ENCODE peak calls at places on chromosomes 2 and 18, in four cellular contexts. A is small intestine, H is Right ventricle myocardium inferior, G is A172. J is an unnamed sample.

GRCh38 chr2:167212054-167212648 is 323.9 kb downstream of the XIRP2 start:
- DNase-seq in A (peak; percentile 25), H (no peak), G (peak; percentile 57), J (peak; percentile 72)

GRCh38 chr2:214158851-214159250 is 252.0 kb upstream of the VWC2L start:
- DNase-seq in A (no peak), H (no peak), G (no peak), J (no peak)

GRCh38 chr2:82959677-82960076 is 1499.4 kb downstream of the SUCLG1 start:
- DNase-seq in A (no peak), H (no peak), G (no peak), J (no peak)

GRCh38 chr2:191012845-191013616 is 940 bp downstream of the STAT1 start:
- DNase-seq in A (peak; percentile 77), H (no peak), G (no peak), J (peak; percentile 51)

GRCh38 chr18:12840382-12840781 is 43.7 kb downstream of the PTPN2 start:
- DNase-seq in A (no peak), H (no peak), G (no peak), J (no peak)

GRCh38 chr18:45774065-45774521 is 50.1 kb downstream of the SLC14A1 start:
- DNase-seq in A (peak; percentile 40), H (no peak), G (peak; percentile 75), J (peak; percentile 61)

GRCh38 chr2:28080911-28081310 is 190.4 kb downstream of the BABAM2 start:
- DNase-seq in A (peak; percentile 10), H (no peak), G (peak; percentile 83), J (peak; percentile 86)

GRCh38 chr2:82985572-82986197 is 1473.4 kb downstream of the SUCLG1 start:
- DNase-seq in A (no peak), H (no peak), G (no peak), J (no peak)

GRCh38 chr2:105294046-105294445 is 35.5 kb downstream of the TGFBRAP1 start:
- DNase-seq in A (no peak), H (no peak), G (no peak), J (no peak)

GRCh38 chr2:202024871-202025270 is 8.8 kb upstream of the FZD7 start:
- DNase-seq in A (no peak), H (no peak), G (no peak), J (no peak)

GRCh38 chr18:59232309-59233016 is 12.5 kb downstream of the GRP start:
- DNase-seq in A (no peak), H (no peak), G (no peak), J (no peak)

GRCh38 chr2:127012868-127013267 is 94.1 kb downstream of the BIN1 start:
- DNase-seq in A (peak; percentile 67), H (no peak), G (no peak), J (peak; percentile 17)

GRCh38 chr2:12389354-12390045 is 327.2 kb upstream of the TRIB2 start:
- DNase-seq in A (no peak), H (no peak), G (peak; percentile 68), J (peak; percentile 27)

GRCh38 chr2:39487398-39488250 is 50.5 kb upstream of the MAP4K3 start:
- DNase-seq in A (no peak), H (no peak), G (peak; percentile 46), J (no peak)

GRCh38 chr18:2572144-2572682 is 856 bp downstream of the NDC80 start:
- DNase-seq in A (no peak), H (no peak), G (no peak), J (no peak)

GRCh38 chr2:138718405-138718804 is 61.8 kb downstream of the NXPH2 start:
- DNase-seq in A (no peak), H (no peak), G (no peak), J (no peak)

GRCh38 chr2:43228782-43229659 is 2.6 kb upstream of the ZFP36L2 start:
- DNase-seq in A (no peak), H (no peak), G (no peak), J (peak; percentile 23)

GRCh38 chr2:135140606-135141005 is 88.5 kb downstream of the RAB3GAP1 start:
- DNase-seq in A (no peak), H (no peak), G (no peak), J (no peak)

GRCh38 chr2:54838585-54839035 is 115.1 kb downstream of the EML6 start:
- DNase-seq in A (peak; percentile 58), H (peak; percentile 68), G (peak; percentile 76), J (peak; percentile 83)

GRCh38 chr2:39107156-39107555 is 13.7 kb downstream of the SOS1 start:
- DNase-seq in A (no peak), H (no peak), G (no peak), J (no peak)

GRCh38 chr2:120472891-120473309 is 127.0 kb downstream of the INHBB start:
- DNase-seq in A (peak; percentile 68), H (no peak), G (no peak), J (no peak)

GRCh38 chr2:161049571-161049970 is 110.7 kb upstream of the TANK start:
- DNase-seq in A (no peak), H (no peak), G (no peak), J (no peak)

GRCh38 chr2:235199128-235199527 is 247.3 kb downstream of the SH3BP4 start:
- DNase-seq in A (no peak), H (no peak), G (no peak), J (no peak)

GRCh38 chr2:237886702-237887481 is 27.5 kb downstream of the RAMP1 start:
- DNase-seq in A (no peak), H (peak; percentile 80), G (no peak), J (peak; percentile 35)

GRCh38 chr2:146844226-146844990 is 1000.4 kb upstream of the ACVR2A start:
- DNase-seq in A (no peak), H (no peak), G (no peak), J (peak; percentile 29)

GRCh38 chr2:223923976-223924375 is 21.2 kb downstream of the WDFY1 start:
- DNase-seq in A (no peak), H (no peak), G (no peak), J (peak; percentile 19)

GRCh38 chr2:67486041-67486796 is 89.1 kb downstream of the ETAA1 start:
- DNase-seq in A (no peak), H (no peak), G (peak; percentile 48), J (peak; percentile 43)

GRCh38 chr2:216787851-216788250 is 72.0 kb downstream of the TNP1 start:
- DNase-seq in A (no peak), H (no peak), G (no peak), J (no peak)

GRCh38 chr2:216394888-216395287 is 17.4 kb upstream of the SMARCAL1 start:
- DNase-seq in A (no peak), H (no peak), G (no peak), J (no peak)

GRCh38 chr18:58337688-58338087 is 291.2 kb downstream of the ALPK2 start:
- DNase-seq in A (peak; percentile 81), H (no peak), G (peak; percentile 62), J (peak; percentile 39)